ENCODE peak calls at places on chromosomes 4 and X, in four cellular contexts. One of them, this sample, is unnamed.

GRCh38 chrX:65528705-65529340 is 5.8 kb downstream of the LAS1L start:
- DNase-seq in stimulated activated CD4-positive, alpha-beta T cell treated with anti-CD3 and anti-CD28 coated beads, Interleukin-15, amount 100 ng/mL, for 24 hours: peak
- DNase-seq in HuH-7.5: peak
- DNase-seq in brain microvascular endothelial cell: peak
- DNase-seq in this sample: no peak

GRCh38 chrX:16772460-16772859 is 13.8 kb upstream of the TXLNG start:
- DNase-seq in brain microvascular endothelial cell: no peak
- DNase-seq in HuH-7.5: no peak
- DNase-seq in stimulated activated CD4-positive, alpha-beta T cell treated with anti-CD3 and anti-CD28 coated beads, Interleukin-15, amount 100 ng/mL, for 24 hours: no peak
- DNase-seq in this sample: no peak

GRCh38 chr4:89588366-89588765 is 248.6 kb downstream of the SNCA start:
- DNase-seq in stimulated activated CD4-positive, alpha-beta T cell treated with anti-CD3 and anti-CD28 coated beads, Interleukin-15, amount 100 ng/mL, for 24 hours: no peak
- DNase-seq in HuH-7.5: no peak
- DNase-seq in brain microvascular endothelial cell: no peak
- DNase-seq in this sample: no peak

GRCh38 chrX:10111364-10112148 is 45.2 kb upstream of the CLCN4 start:
- DNase-seq in brain microvascular endothelial cell: no peak
- DNase-seq in HuH-7.5: no peak
- DNase-seq in stimulated activated CD4-positive, alpha-beta T cell treated with anti-CD3 and anti-CD28 coated beads, Interleukin-15, amount 100 ng/mL, for 24 hours: peak
- DNase-seq in this sample: peak

GRCh38 chr4:14234330-14234729 is 606.8 kb upstream of the BOD1L1 start:
- DNase-seq in HuH-7.5: no peak
- DNase-seq in brain microvascular endothelial cell: no peak
- DNase-seq in stimulated activated CD4-positive, alpha-beta T cell treated with anti-CD3 and anti-CD28 coated beads, Interleukin-15, amount 100 ng/mL, for 24 hours: no peak
- DNase-seq in this sample: no peak

GRCh38 chr4:154490261-154490588 is 1.4 kb downstream of the DCHS2 start:
- DNase-seq in brain microvascular endothelial cell: no peak
- DNase-seq in stimulated activated CD4-positive, alpha-beta T cell treated with anti-CD3 and anti-CD28 coated beads, Interleukin-15, amount 100 ng/mL, for 24 hours: peak
- DNase-seq in HuH-7.5: no peak
- DNase-seq in this sample: no peak

GRCh38 chrX:39762266-39762841 is 335.4 kb downstream of the BCOR start:
- DNase-seq in HuH-7.5: no peak
- DNase-seq in stimulated activated CD4-positive, alpha-beta T cell treated with anti-CD3 and anti-CD28 coated beads, Interleukin-15, amount 100 ng/mL, for 24 hours: no peak
- DNase-seq in brain microvascular endothelial cell: peak
- DNase-seq in this sample: no peak

GRCh38 chrX:107562482-107562881 is 65.8 kb upstream of the PRPS1 start:
- DNase-seq in stimulated activated CD4-positive, alpha-beta T cell treated with anti-CD3 and anti-CD28 coated beads, Interleukin-15, amount 100 ng/mL, for 24 hours: no peak
- DNase-seq in HuH-7.5: no peak
- DNase-seq in brain microvascular endothelial cell: peak
- DNase-seq in this sample: no peak

GRCh38 chr4:77358315-77358928 is 201.4 kb downstream of the CCNG2 start:
- DNase-seq in brain microvascular endothelial cell: peak
- DNase-seq in HuH-7.5: peak
- DNase-seq in stimulated activated CD4-positive, alpha-beta T cell treated with anti-CD3 and anti-CD28 coated beads, Interleukin-15, amount 100 ng/mL, for 24 hours: peak
- DNase-seq in this sample: no peak

GRCh38 chrX:10044021-10044420 is 76.9 kb downstream of the CLDN34 start:
- DNase-seq in HuH-7.5: no peak
- DNase-seq in brain microvascular endothelial cell: no peak
- DNase-seq in stimulated activated CD4-positive, alpha-beta T cell treated with anti-CD3 and anti-CD28 coated beads, Interleukin-15, amount 100 ng/mL, for 24 hours: no peak
- DNase-seq in this sample: no peak

GRCh38 chr4:3727847-3728469 is 38.2 kb upstream of the ADRA2C start:
- DNase-seq in brain microvascular endothelial cell: no peak
- DNase-seq in stimulated activated CD4-positive, alpha-beta T cell treated with anti-CD3 and anti-CD28 coated beads, Interleukin-15, amount 100 ng/mL, for 24 hours: no peak
- DNase-seq in HuH-7.5: no peak
- DNase-seq in this sample: no peak

GRCh38 chr4:94448815-94449375 is 2.8 kb upstream of the PDLIM5 start:
- DNase-seq in HuH-7.5: no peak
- DNase-seq in brain microvascular endothelial cell: no peak
- DNase-seq in stimulated activated CD4-positive, alpha-beta T cell treated with anti-CD3 and anti-CD28 coated beads, Interleukin-15, amount 100 ng/mL, for 24 hours: no peak
- DNase-seq in this sample: no peak

GRCh38 chrX:153780678-153781427 is at the start of gene SRPK3:
- DNase-seq in brain microvascular endothelial cell: no peak
- DNase-seq in HuH-7.5: no peak
- DNase-seq in stimulated activated CD4-positive, alpha-beta T cell treated with anti-CD3 and anti-CD28 coated beads, Interleukin-15, amount 100 ng/mL, for 24 hours: no peak
- DNase-seq in this sample: no peak

GRCh38 chr4:136392576-136392975 is 1139.7 kb downstream of the PCDH18 start:
- DNase-seq in brain microvascular endothelial cell: peak
- DNase-seq in stimulated activated CD4-positive, alpha-beta T cell treated with anti-CD3 and anti-CD28 coated beads, Interleukin-15, amount 100 ng/mL, for 24 hours: no peak
- DNase-seq in HuH-7.5: no peak
- DNase-seq in this sample: no peak

GRCh38 chr4:86451560-86452322 is 91.9 kb upstream of the MAPK10 start:
- DNase-seq in HuH-7.5: no peak
- DNase-seq in brain microvascular endothelial cell: no peak
- DNase-seq in stimulated activated CD4-positive, alpha-beta T cell treated with anti-CD3 and anti-CD28 coated beads, Interleukin-15, amount 100 ng/mL, for 24 hours: no peak
- DNase-seq in this sample: no peak

GRCh38 chr4:5399790-5400421 is 308.5 kb downstream of the EVC2 start:
- DNase-seq in brain microvascular endothelial cell: peak
- DNase-seq in HuH-7.5: no peak
- DNase-seq in stimulated activated CD4-positive, alpha-beta T cell treated with anti-CD3 and anti-CD28 coated beads, Interleukin-15, amount 100 ng/mL, for 24 hours: no peak
- DNase-seq in this sample: no peak

GRCh38 chrX:150162141-150162540 is 201.0 kb upstream of the MAMLD1 start:
- DNase-seq in HuH-7.5: no peak
- DNase-seq in brain microvascular endothelial cell: no peak
- DNase-seq in stimulated activated CD4-positive, alpha-beta T cell treated with anti-CD3 and anti-CD28 coated beads, Interleukin-15, amount 100 ng/mL, for 24 hours: no peak
- DNase-seq in this sample: no peak

GRCh38 chr4:52606766-52607165 is 52.3 kb downstream of the USP46 start:
- DNase-seq in stimulated activated CD4-positive, alpha-beta T cell treated with anti-CD3 and anti-CD28 coated beads, Interleukin-15, amount 100 ng/mL, for 24 hours: no peak
- DNase-seq in HuH-7.5: no peak
- DNase-seq in brain microvascular endothelial cell: no peak
- DNase-seq in this sample: no peak

GRCh38 chrX:137432609-137433008 is 133.3 kb upstream of the ZIC3 start:
- DNase-seq in stimulated activated CD4-positive, alpha-beta T cell treated with anti-CD3 and anti-CD28 coated beads, Interleukin-15, amount 100 ng/mL, for 24 hours: peak
- DNase-seq in HuH-7.5: peak
- DNase-seq in brain microvascular endothelial cell: no peak
- DNase-seq in this sample: no peak

GRCh38 chrX:45240334-45240733 is 39.7 kb upstream of the DIPK2B start:
- DNase-seq in stimulated activated CD4-positive, alpha-beta T cell treated with anti-CD3 and anti-CD28 coated beads, Interleukin-15, amount 100 ng/mL, for 24 hours: no peak
- DNase-seq in brain microvascular endothelial cell: no peak
- DNase-seq in HuH-7.5: no peak
- DNase-seq in this sample: no peak

GRCh38 chrX:102546818-102547493 is 30.4 kb upstream of the TMSB15A start:
- DNase-seq in HuH-7.5: no peak
- DNase-seq in brain microvascular endothelial cell: no peak
- DNase-seq in stimulated activated CD4-positive, alpha-beta T cell treated with anti-CD3 and anti-CD28 coated beads, Interleukin-15, amount 100 ng/mL, for 24 hours: peak
- DNase-seq in this sample: peak

GRCh38 chr4:124307143-124307542 is 405.4 kb downstream of the ANKRD50 start:
- DNase-seq in brain microvascular endothelial cell: no peak
- DNase-seq in stimulated activated CD4-positive, alpha-beta T cell treated with anti-CD3 and anti-CD28 coated beads, Interleukin-15, amount 100 ng/mL, for 24 hours: no peak
- DNase-seq in HuH-7.5: no peak
- DNase-seq in this sample: no peak

GRCh38 chr4:55503164-55503563 is 43.5 kb downstream of the CLOCK start:
- DNase-seq in HuH-7.5: no peak
- DNase-seq in brain microvascular endothelial cell: peak
- DNase-seq in stimulated activated CD4-positive, alpha-beta T cell treated with anti-CD3 and anti-CD28 coated beads, Interleukin-15, amount 100 ng/mL, for 24 hours: no peak
- DNase-seq in this sample: no peak

GRCh38 chr4:44493924-44494323 is 45.3 kb upstream of the KCTD8 start:
- DNase-seq in brain microvascular endothelial cell: peak
- DNase-seq in stimulated activated CD4-positive, alpha-beta T cell treated with anti-CD3 and anti-CD28 coated beads, Interleukin-15, amount 100 ng/mL, for 24 hours: no peak
- DNase-seq in HuH-7.5: no peak
- DNase-seq in this sample: no peak

GRCh38 chrX:39645059-39645895 is 452.5 kb downstream of the BCOR start:
- DNase-seq in HuH-7.5: no peak
- DNase-seq in brain microvascular endothelial cell: peak
- DNase-seq in stimulated activated CD4-positive, alpha-beta T cell treated with anti-CD3 and anti-CD28 coated beads, Interleukin-15, amount 100 ng/mL, for 24 hours: peak
- DNase-seq in this sample: no peak

GRCh38 chrX:128543114-128543513 is 490.9 kb upstream of the ACTRT1 start:
- DNase-seq in brain microvascular endothelial cell: no peak
- DNase-seq in HuH-7.5: no peak
- DNase-seq in stimulated activated CD4-positive, alpha-beta T cell treated with anti-CD3 and anti-CD28 coated beads, Interleukin-15, amount 100 ng/mL, for 24 hours: no peak
- DNase-seq in this sample: no peak

GRCh38 chr4:101355767-101356702 is 8.7 kb upstream of the PPP3CA start:
- DNase-seq in stimulated activated CD4-positive, alpha-beta T cell treated with anti-CD3 and anti-CD28 coated beads, Interleukin-15, amount 100 ng/mL, for 24 hours: no peak
- DNase-seq in brain microvascular endothelial cell: peak
- DNase-seq in HuH-7.5: no peak
- DNase-seq in this sample: no peak

GRCh38 chr4:108013955-108014354 is 24.3 kb downstream of the HADH start:
- DNase-seq in stimulated activated CD4-positive, alpha-beta T cell treated with anti-CD3 and anti-CD28 coated beads, Interleukin-15, amount 100 ng/mL, for 24 hours: no peak
- DNase-seq in HuH-7.5: no peak
- DNase-seq in brain microvascular endothelial cell: no peak
- DNase-seq in this sample: no peak

GRCh38 chr4:157314906-157315305 is 94.4 kb downstream of the GRIA2 start:
- DNase-seq in stimulated activated CD4-positive, alpha-beta T cell treated with anti-CD3 and anti-CD28 coated beads, Interleukin-15, amount 100 ng/mL, for 24 hours: no peak
- DNase-seq in HuH-7.5: no peak
- DNase-seq in brain microvascular endothelial cell: no peak
- DNase-seq in this sample: no peak

GRCh38 chr4:95585016-95585695 is 36.4 kb upstream of the UNC5C start:
- DNase-seq in stimulated activated CD4-positive, alpha-beta T cell treated with anti-CD3 and anti-CD28 coated beads, Interleukin-15, amount 100 ng/mL, for 24 hours: no peak
- DNase-seq in HuH-7.5: no peak
- DNase-seq in brain microvascular endothelial cell: no peak
- DNase-seq in this sample: no peak